ENCODE peak calls at places on chromosome 18, in five cellular contexts. P, A, W, D and J are unnamed samples.

GRCh38 chr18:55407774-55408535 is 180.0 kb downstream of the TCF4 start:
- DNase-seq in P (no peak), W (no peak), D (no peak), A (no peak), J (no peak)

GRCh38 chr18:61774846-61775245 is 118.0 kb downstream of the RNF152 start:
- DNase-seq in W (no peak), P (no peak), D (no peak), A (no peak), J (no peak)

GRCh38 chr18:76721207-76721996 is 101.0 kb upstream of the ZNF236 start:
- DNase-seq in D (no peak), P (no peak), W (no peak), A (no peak), J (no peak)

GRCh38 chr18:70015127-70015526 is 67.5 kb upstream of the CD226 start:
- DNase-seq in W (no peak), A (no peak), P (no peak), D (no peak), J (no peak)

GRCh38 chr18:13804305-13804704 is 19.6 kb upstream of the MC5R start:
- DNase-seq in P (no peak), D (no peak), W (no peak), A (no peak), J (no peak)

GRCh38 chr18:1047406-1047805 is 142.7 kb downstream of the ADCYAP1 start:
- DNase-seq in A (no peak), W (no peak), D (no peak), P (no peak), J (no peak)

GRCh38 chr18:9914584-9915290 is 921 bp downstream of the VAPA start:
- DNase-seq in A (peak; percentile 90), P (peak; percentile 89), D (peak; percentile 55), W (peak; percentile 49), J (peak; percentile 89)

GRCh38 chr18:59067873-59068272 is 71.8 kb upstream of the SEC11C start:
- DNase-seq in W (no peak), P (no peak), A (peak; percentile 44), D (peak; percentile 30), J (no peak)

GRCh38 chr18:59609654-59610053 is 87.6 kb downstream of the CCBE1 start:
- DNase-seq in D (no peak), W (no peak), A (no peak), P (no peak), J (no peak)

GRCh38 chr18:63073481-63073880 is 246.1 kb downstream of the BCL2 start:
- DNase-seq in A (no peak), W (no peak), D (no peak), P (no peak), J (no peak)

GRCh38 chr18:26812462-26812861 is 53.0 kb downstream of the AQP4 start:
- DNase-seq in D (no peak), A (no peak), W (no peak), P (no peak), J (no peak)

GRCh38 chr18:46161721-46162421 is 57.7 kb downstream of the HAUS1 start:
- DNase-seq in P (no peak), D (no peak), A (no peak), W (no peak), J (no peak)

GRCh38 chr18:79935499-79935898 is 16.0 kb downstream of the SLC66A2 start:
- DNase-seq in W (no peak), P (peak; percentile 7), A (no peak), D (no peak), J (no peak)

GRCh38 chr18:36850527-36851201 is 21.7 kb downstream of the KIAA1328 start:
- DNase-seq in P (no peak), D (no peak), A (no peak), W (peak; percentile 4), J (no peak)

GRCh38 chr18:58355243-58355642 is 273.6 kb downstream of the ALPK2 start:
- DNase-seq in D (no peak), A (no peak), P (no peak), W (no peak), J (no peak)

GRCh38 chr18:70195014-70195614 is 10.4 kb downstream of the RTTN start:
- DNase-seq in A (no peak), P (no peak), W (no peak), D (no peak), J (no peak)

GRCh38 chr18:63195410-63196159 is 124.0 kb downstream of the BCL2 start:
- DNase-seq in P (no peak), D (no peak), A (no peak), W (no peak), J (no peak)

DNA sequence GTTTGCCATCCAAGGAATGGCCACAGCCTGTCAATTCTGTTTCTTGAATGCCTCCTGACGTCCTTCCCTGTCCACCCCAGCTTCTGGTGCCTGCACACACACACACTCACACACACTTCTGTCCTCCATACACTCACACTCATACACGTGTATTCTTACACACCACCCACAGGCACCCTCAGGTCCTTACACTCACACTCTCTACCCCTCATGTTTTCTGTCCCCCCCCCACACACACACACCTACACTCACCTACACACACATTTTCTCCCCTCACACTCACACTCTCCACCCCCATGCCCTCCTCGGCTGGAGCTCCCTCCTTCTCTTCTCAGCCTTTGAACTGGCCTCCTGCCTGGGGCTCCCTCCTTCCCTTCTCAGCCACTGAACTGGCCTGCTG is 148.0 kb upstream of the SALL3 start:
- DNase-seq in D (no peak), P (no peak), W (no peak), A (no peak), J (no peak)
- TF ChIP-seq CTCF in D (no peak), P (no peak), W (no peak), A (no peak), J (no peak)

GRCh38 chr18:3442894-3443293 is 7.1 kb upstream of the TGIF1 start:
- DNase-seq in P (no peak), D (no peak), W (no peak), A (no peak), J (no peak)

GRCh38 chr18:3440340-3440739 is 9.6 kb upstream of the TGIF1 start:
- DNase-seq in D (no peak), W (no peak), A (no peak), P (no peak), J (no peak)

GRCh38 chr18:3444954-3445353 is 5.0 kb upstream of the TGIF1 start:
- DNase-seq in D (no peak), W (no peak), P (no peak), A (no peak), J (no peak)

GRCh38 chr18:3447035-3447894 is 2.7 kb upstream of the TGIF1 start:
- DNase-seq in A (peak; percentile 53), W (no peak), P (peak; percentile 67), D (peak; percentile 75), J (no peak)

DNA sequence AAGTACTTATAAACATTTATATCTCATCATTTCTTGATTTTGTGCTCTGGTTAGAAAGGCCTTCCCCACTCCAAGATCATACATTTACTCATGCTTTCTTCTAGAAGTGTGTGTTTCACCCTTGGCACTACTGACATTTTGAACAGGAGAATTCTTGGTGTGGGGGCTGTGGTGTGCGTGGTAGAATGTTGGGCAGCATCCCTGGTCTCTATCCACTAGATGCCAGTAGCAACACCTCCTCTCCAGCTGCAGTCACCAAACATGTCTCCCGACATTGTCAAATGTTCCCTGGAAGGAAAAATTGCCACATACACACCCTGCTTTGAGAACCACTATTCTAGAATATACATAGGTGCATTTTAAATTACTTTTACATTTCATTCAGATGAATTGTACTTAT is 8.7 kb upstream of the TGIF1 start:
- DNase-seq in D (peak; percentile 51), A (peak; percentile 49), P (no peak), W (no peak), J (peak; percentile 41)
- TF ChIP-seq CTCF in D (peak; percentile 46), A (peak; percentile 42), P (peak; percentile 36), W (peak; percentile 63), J (no peak)

GRCh38 chr18:31942999-31943894 is at the start of gene TRAPPC8:
- DNase-seq in P (peak; percentile 99), W (peak; percentile 96), D (peak; percentile 98), A (peak; percentile 99), J (peak; percentile 98)
- TF ChIP-seq CTCF in P (no peak), W (no peak), D (no peak), A (peak; percentile 29), J (no peak)

GRCh38 chr18:22320155-22320554 is 97.6 kb downstream of the CTAGE1 start:
- DNase-seq in P (no peak), W (no peak), A (no peak), D (peak; percentile 60), J (no peak)
- TF ChIP-seq CTCF in P (no peak), W (no peak), A (no peak), D (no peak), J (no peak)

GRCh38 chr18:45024357-45025107 is 343.8 kb downstream of the SETBP1 start:
- DNase-seq in W (no peak), P (no peak), A (no peak), D (no peak), J (no peak)
- TF ChIP-seq CTCF in W (no peak), P (no peak), A (no peak), D (no peak), J (no peak)